ENCODE peak calls at places on chromosomes 3 and 15, in five cellular contexts. One of them, this sample, is unnamed.

GRCh38 chr3:192727032-192727847 is at the start of gene FGF12:
- DNase-seq in NCI-H510A: peak
- DNase-seq in nucleus accumbens: peak
- DNase-seq in EL: peak
- DNase-seq in right atrium auricular region: peak
- DNase-seq in this sample: peak

GRCh38 chr15:31461375-31461774 is 134.7 kb downstream of the KLF13 start:
- DNase-seq in NCI-H510A: no peak
- DNase-seq in nucleus accumbens: no peak
- DNase-seq in EL: no peak
- DNase-seq in right atrium auricular region: peak
- DNase-seq in this sample: peak

GRCh38 chr3:66411436-66411835 is 89.4 kb downstream of the LRIG1 start:
- DNase-seq in NCI-H510A: no peak
- DNase-seq in nucleus accumbens: no peak
- DNase-seq in EL: no peak
- DNase-seq in right atrium auricular region: no peak
- DNase-seq in this sample: peak

GRCh38 chr3:148528024-148528423 is 169.7 kb upstream of the AGTR1 start:
- DNase-seq in NCI-H510A: no peak
- DNase-seq in nucleus accumbens: no peak
- DNase-seq in EL: peak
- DNase-seq in right atrium auricular region: no peak
- DNase-seq in this sample: no peak

GRCh38 chr3:195907730-195908438 is 467 bp downstream of the TNK2 start:
- DNase-seq in NCI-H510A: peak
- DNase-seq in nucleus accumbens: no peak
- DNase-seq in EL: peak
- DNase-seq in right atrium auricular region: peak
- DNase-seq in this sample: no peak

GRCh38 chr3:32340039-32340438 is 51.6 kb upstream of the CMTM7 start:
- DNase-seq in NCI-H510A: no peak
- DNase-seq in nucleus accumbens: no peak
- DNase-seq in EL: peak
- DNase-seq in right atrium auricular region: no peak
- DNase-seq in this sample: no peak

GRCh38 chr3:66092175-66092990 is 53.7 kb upstream of the MAGI1 start:
- DNase-seq in NCI-H510A: no peak
- DNase-seq in nucleus accumbens: no peak
- DNase-seq in EL: no peak
- DNase-seq in right atrium auricular region: no peak
- DNase-seq in this sample: no peak

GRCh38 chr3:184008161-184008560 is 9.5 kb downstream of the ABCC5 start:
- DNase-seq in NCI-H510A: no peak
- DNase-seq in nucleus accumbens: no peak
- DNase-seq in EL: no peak
- DNase-seq in right atrium auricular region: no peak
- DNase-seq in this sample: no peak

GRCh38 chr3:41158947-41159346 is 40.4 kb upstream of the CTNNB1 start:
- DNase-seq in NCI-H510A: peak
- DNase-seq in nucleus accumbens: no peak
- DNase-seq in EL: no peak
- DNase-seq in right atrium auricular region: no peak
- DNase-seq in this sample: peak

GRCh38 chr3:154071154-154071553 is 50.0 kb upstream of the ARHGEF26 start:
- DNase-seq in NCI-H510A: no peak
- DNase-seq in nucleus accumbens: no peak
- DNase-seq in EL: no peak
- DNase-seq in right atrium auricular region: no peak
- DNase-seq in this sample: no peak

GRCh38 chr15:49652922-49653321 is 32.1 kb downstream of the DTWD1 start:
- DNase-seq in NCI-H510A: no peak
- DNase-seq in nucleus accumbens: no peak
- DNase-seq in EL: no peak
- DNase-seq in right atrium auricular region: no peak
- DNase-seq in this sample: no peak

GRCh38 chr3:23735062-23735461 is 70.7 kb upstream of the UBE2E1 start:
- DNase-seq in NCI-H510A: no peak
- DNase-seq in nucleus accumbens: no peak
- DNase-seq in EL: no peak
- DNase-seq in right atrium auricular region: no peak
- DNase-seq in this sample: no peak